ENCODE peak calls at places on chromosomes 2 and 18, in eight cellular contexts. C is COR-L47, A is NCI-H510A, P is fibroblast of the conjunctiva, Z is IMR-90, M is adrenal gland, X is progenitor cell of endocrine pancreas, S is HEK293T. L is an unnamed sample.

GRCh38 chr18:35376393-35376741 is 770 bp downstream of the ZNF396 start:
- DNase-seq in P (no peak), C (no peak), M (peak), Z (no peak), S (no peak), X (peak), A (peak), L (no peak)

GRCh38 chr2:17538022-17538843 is 2.3 kb upstream of the VSNL1 start:
- DNase-seq in Z (peak), S (peak), C (no peak), X (no peak), M (peak), A (no peak), P (no peak), L (no peak)

GRCh38 chr18:23833714-23834113 is 144.5 kb downstream of the LAMA3 start:
- DNase-seq in M (no peak), A (no peak), C (no peak), S (no peak), P (no peak), Z (no peak), X (no peak), L (no peak)

GRCh38 chr2:143140864-143141637 is 11.8 kb downstream of the ARHGAP15 start:
- DNase-seq in X (no peak), C (no peak), M (no peak), P (no peak), S (no peak), Z (no peak), A (no peak), L (no peak)

GRCh38 chr2:82998770-82999169 is 1460.3 kb downstream of the SUCLG1 start:
- DNase-seq in X (no peak), P (no peak), S (no peak), M (no peak), C (no peak), Z (no peak), A (no peak), L (no peak)

GRCh38 chr18:75132931-75133525 is 75.9 kb downstream of the PTGR3 start:
- DNase-seq in C (peak), S (no peak), Z (no peak), A (no peak), P (no peak), X (no peak), M (no peak), L (peak)

GRCh38 chr2:23211987-23212583 is 172.9 kb upstream of the KLHL29 start:
- DNase-seq in M (no peak), S (no peak), Z (no peak), P (no peak), X (no peak), A (no peak), C (no peak), L (no peak)

GRCh38 chr2:128457006-128457604 is 138.4 kb upstream of the HS6ST1 start:
- DNase-seq in P (no peak), Z (no peak), C (no peak), A (no peak), M (no peak), S (no peak), X (no peak), L (no peak)

GRCh38 chr2:8538531-8538930 is 143.3 kb upstream of the ID2 start:
- DNase-seq in X (no peak), M (no peak), S (no peak), P (no peak), A (no peak), C (no peak), Z (no peak), L (no peak)

GRCh38 chr2:113078350-113078839 is 10.6 kb downstream of the IL1F10 start:
- DNase-seq in M (no peak), A (no peak), S (no peak), X (no peak), C (no peak), Z (no peak), P (peak), L (peak)

GRCh38 chr2:165533331-165533730 is 63.8 kb downstream of the CSRNP3 start:
- DNase-seq in A (no peak), P (no peak), S (no peak), C (no peak), X (no peak), M (no peak), Z (no peak), L (no peak)

GRCh38 chr2:148508878-148509702 is 135.5 kb upstream of the EPC2 start:
- DNase-seq in Z (peak), C (peak), A (peak), M (peak), X (peak), P (peak), S (peak), L (peak)

GRCh38 chr2:28586864-28587263 is 91.0 kb downstream of the PLB1 start:
- DNase-seq in Z (no peak), A (no peak), X (no peak), M (no peak), S (no peak), P (no peak), C (no peak), L (no peak)

GRCh38 chr2:168244318-168244717 is 3.1 kb downstream of the STK39 start:
- DNase-seq in X (no peak), Z (no peak), A (peak), S (peak), M (no peak), C (peak), P (no peak), L (peak)